ENCODE peak calls at places on chromosomes 2 and 18, in seven cellular contexts. M is cerebellum; S is stimulated activated CD4-positive, alpha-beta T cell treated with anti-CD3 and anti-CD28 coated beads, Interleukin-15, amount 100 ng/mL, for 24 hours; B is endothelial cell; R is transverse colon; I is IMR-90; P is cardiac fibroblast. F is an unnamed sample.

GRCh38 chr2:101775092-101775491 is 77.6 kb downstream of the MAP4K4 start:
- DNase-seq in B (no peak), S (no peak), R (no peak), P (no peak), M (no peak), I (peak), F (no peak)

GRCh38 chr2:170766693-170767092 is 3.5 kb upstream of the ERICH2 start:
- DNase-seq in P (no peak), B (no peak), I (no peak), S (no peak), M (no peak), R (no peak), F (no peak)

GRCh38 chr2:8089596-8089995 is 592.3 kb upstream of the ID2 start:
- DNase-seq in M (no peak), S (no peak), I (peak), R (no peak), P (peak), B (no peak), F (no peak)

GRCh38 chr2:148802448-148803220 is 72.4 kb upstream of the KIF5C start:
- DNase-seq in I (no peak), P (no peak), R (no peak), S (no peak), B (no peak), M (no peak), F (no peak)

GRCh38 chr18:63290456-63291200 is 28.9 kb downstream of the BCL2 start:
- DNase-seq in R (no peak), I (no peak), B (no peak), M (no peak), S (peak), P (no peak), F (peak)

GRCh38 chr2:179751184-179751809 is 110.1 kb downstream of the ZNF385B start:
- DNase-seq in R (no peak), P (peak), B (no peak), I (peak), S (no peak), M (peak), F (no peak)

GRCh38 chr18:56402872-56403516 is 235.4 kb downstream of the TXNL1 start:
- DNase-seq in R (no peak), P (peak), B (no peak), I (peak), M (no peak), S (no peak), F (no peak)

GRCh38 chr2:152508446-152508845 is 173.5 kb downstream of the FMNL2 start:
- DNase-seq in P (peak), B (no peak), S (no peak), M (no peak), I (peak), R (no peak), F (no peak)

GRCh38 chr2:20585710-20586378 is 65.1 kb downstream of the HS1BP3 start:
- DNase-seq in M (no peak), B (no peak), P (no peak), I (no peak), R (no peak), S (no peak), F (no peak)

GRCh38 chr2:9756692-9757250 is 86.5 kb upstream of the TAF1B start:
- DNase-seq in S (no peak), P (no peak), I (no peak), M (no peak), R (no peak), B (no peak), F (no peak)

GRCh38 chr18:44968336-44968735 is 287.6 kb downstream of the SETBP1 start:
- DNase-seq in B (no peak), P (no peak), R (no peak), I (no peak), M (no peak), S (no peak), F (no peak)

GRCh38 chr2:11867926-11868325 is 121.5 kb downstream of the LPIN1 start:
- DNase-seq in S (no peak), I (no peak), R (no peak), P (no peak), M (no peak), B (no peak), F (no peak)

GRCh38 chr18:32378705-32379104 is 92.0 kb downstream of the GAREM1 start:
- DNase-seq in I (peak), M (no peak), B (no peak), P (peak), R (no peak), S (no peak), F (no peak)

GRCh38 chr2:21256006-21256405 is 132.2 kb downstream of the TDRD15 start:
- DNase-seq in S (no peak), P (peak), M (no peak), B (peak), R (peak), I (no peak), F (no peak)

GRCh38 chr2:171531291-171531690 is 9.0 kb downstream of the CYBRD1 start:
- DNase-seq in B (no peak), M (no peak), S (no peak), R (no peak), P (peak), I (peak), F (no peak)

GRCh38 chr2:160584972-160585494 is 91.4 kb upstream of the RBMS1 start:
- DNase-seq in I (peak), R (no peak), P (peak), S (no peak), B (no peak), M (no peak), F (no peak)

GRCh38 chr2:152755029-152755428 is 36.6 kb downstream of the ARL6IP6 start:
- DNase-seq in M (no peak), I (no peak), S (peak), B (peak), R (no peak), P (peak), F (no peak)

GRCh38 chr2:75289771-75290170 is 90.5 kb upstream of the TACR1 start:
- DNase-seq in R (no peak), M (no peak), I (peak), P (peak), B (no peak), S (no peak), F (no peak)

GRCh38 chr2:134912406-134912805 is 6.2 kb upstream of the CCNT2 start:
- DNase-seq in B (no peak), R (no peak), M (no peak), P (peak), I (peak), S (no peak), F (no peak)

GRCh38 chr2:240462073-240462703 is 26.7 kb downstream of the GPC1 start:
- DNase-seq in I (no peak), P (no peak), M (no peak), R (peak), B (no peak), S (peak), F (peak)

GRCh38 chr2:163877316-163877715 is 141.5 kb upstream of the FIGN start:
- DNase-seq in R (no peak), I (peak), P (peak), B (no peak), S (no peak), M (no peak), F (no peak)

GRCh38 chr2:71226391-71226964 is 425 bp downstream of the PAIP2B start:
- DNase-seq in P (no peak), B (peak), I (no peak), M (peak), S (peak), R (peak), F (peak)

GRCh38 chr2:186697536-186697935 is 3.7 kb downstream of the FAM171B start:
- DNase-seq in I (peak), R (no peak), M (no peak), P (no peak), S (no peak), B (no peak), F (no peak)

GRCh38 chr18:74797577-74798151 is 200.0 kb downstream of the ZNF407 start:
- DNase-seq in P (no peak), M (no peak), S (no peak), R (no peak), B (no peak), I (no peak), F (no peak)

GRCh38 chr2:20231159-20231558 is 6.2 kb upstream of the SDC1 start:
- DNase-seq in I (no peak), B (no peak), P (no peak), R (no peak), S (no peak), M (no peak), F (no peak)

GRCh38 chr2:215375467-215375830 is 60.4 kb downstream of the FN1 start:
- DNase-seq in R (no peak), M (no peak), P (no peak), I (no peak), S (no peak), B (no peak), F (no peak)

GRCh38 chr2:172462393-172463381 is 35.3 kb downstream of the ITGA6 start:
- DNase-seq in I (no peak), M (no peak), B (no peak), R (peak), P (no peak), S (peak), F (no peak)

GRCh38 chr2:82779981-82780380 is 1679.1 kb downstream of the SUCLG1 start:
- DNase-seq in P (no peak), R (no peak), S (no peak), B (no peak), M (no peak), I (no peak), F (no peak)

GRCh38 chr18:7921938-7922587 is 354.9 kb downstream of the PTPRM start:
- DNase-seq in S (no peak), R (no peak), B (no peak), P (peak), M (no peak), I (peak), F (no peak)

GRCh38 chr2:235851841-235852527 is 316.2 kb downstream of the GBX2 start:
- DNase-seq in I (no peak), M (no peak), R (no peak), B (no peak), S (no peak), P (no peak), F (no peak)

GRCh38 chr2:168801961-168802824 is at the start of gene NOSTRIN:
- DNase-seq in M (no peak), S (no peak), R (peak), I (peak), B (no peak), P (peak), F (no peak)

GRCh38 chr2:126979604-126980003 is 80.9 kb downstream of the TEX51 start:
- DNase-seq in S (no peak), I (no peak), P (peak), B (no peak), R (no peak), M (no peak), F (no peak)

GRCh38 chr2:236101311-236101950 is 66.8 kb downstream of the GBX2 start:
- DNase-seq in I (no peak), S (no peak), B (no peak), P (no peak), R (no peak), M (no peak), F (no peak)

GRCh38 chr2:231933916-231934401 is 7.8 kb upstream of the NPPC start:
- DNase-seq in M (no peak), S (no peak), R (no peak), I (no peak), P (no peak), B (no peak), F (no peak)

GRCh38 chr18:27645929-27646328 is 460.8 kb upstream of the CHST9 start:
- DNase-seq in I (no peak), P (peak), R (no peak), S (no peak), M (no peak), B (no peak), F (no peak)

GRCh38 chr2:29189052-29189451 is 73.8 kb downstream of the CLIP4 start:
- DNase-seq in M (no peak), R (no peak), I (no peak), S (peak), B (no peak), P (no peak), F (no peak)

F was measured in T-helper 17 cell.